ENCODE peak calls at places on chromosome 22, in seven cellular contexts. C is body of pancreas, H is cardiac fibroblast, V is spleen, E is heart left ventricle, J is colonic mucosa, I is fibroblast of the aortic adventitia. D is an unnamed sample.
A peak's percentile ranks its signal among the peaks of the same experiment; 100 is the strongest.

GRCh38 chr22:35381424-35381772 is 502 bp downstream of the HMOX1 start:
- DNase-seq in J (no peak), V (no peak), C (no peak), H (no peak), I (no peak), E (no peak), D (no peak)

GRCh38 chr22:25076281-25076680 is 123.4 kb upstream of the CRYBB3 start:
- DNase-seq in H (no peak), C (no peak), V (no peak), J (no peak), I (no peak), E (no peak), D (no peak)

GRCh38 chr22:27372969-27373670 is 428.4 kb downstream of the MN1 start:
- DNase-seq in I (no peak), V (no peak), C (peak; percentile 80), J (peak; percentile 86), H (no peak), E (no peak), D (no peak)

GRCh38 chr22:22111267-22111751 is 128.7 kb upstream of the TOP3B start:
- DNase-seq in V (no peak), I (peak; percentile 77), E (no peak), H (peak; percentile 90), C (no peak), J (no peak), D (peak; percentile 78)

GRCh38 chr22:30873086-30873650 is 95.4 kb downstream of the MORC2 start:
- DNase-seq in C (no peak), E (peak; percentile 7), I (no peak), J (no peak), V (peak; percentile 64), H (no peak), D (no peak)

GRCh38 chr22:25125693-25126357 is 73.8 kb upstream of the CRYBB3 start:
- DNase-seq in C (no peak), E (no peak), I (no peak), J (no peak), V (no peak), H (no peak), D (no peak)

GRCh38 chr22:50229370-50229769 is 15.5 kb downstream of the TUBGCP6 start:
- DNase-seq in V (no peak), H (no peak), I (no peak), C (no peak), E (no peak), J (no peak), D (no peak)

GRCh38 chr22:21755855-21756284 is 20.3 kb upstream of the YPEL1 start:
- DNase-seq in V (no peak), E (no peak), J (no peak), C (no peak), I (peak; percentile 81), H (peak; percentile 90), D (peak; percentile 74)

GRCh38 chr22:22730655-22731373 is 86.4 kb downstream of the GGTLC2 start:
- DNase-seq in H (no peak), C (no peak), I (no peak), V (no peak), J (no peak), E (no peak), D (no peak)

GRCh38 chr22:41289681-41290080 is 3.7 kb upstream of the RANGAP1 start:
- DNase-seq in E (no peak), V (no peak), H (peak; percentile 29), C (no peak), I (peak; percentile 17), J (no peak), D (no peak)

GRCh38 chr22:38796262-38796957 is 2.5 kb upstream of the DNAL4 start:
- DNase-seq in H (peak; percentile 56), E (no peak), I (peak; percentile 20), V (no peak), C (no peak), J (no peak), D (no peak)

GRCh38 chr22:36562261-36562835 is 33.4 kb upstream of the EIF3D start:
- DNase-seq in H (peak; percentile 75), I (peak; percentile 47), J (no peak), C (no peak), V (no peak), E (no peak), D (peak; percentile 16)

GRCh38 chr22:45837507-45837906 is 139.5 kb downstream of the WNT7B start:
- DNase-seq in J (no peak), C (no peak), E (no peak), V (no peak), H (no peak), I (no peak), D (no peak)
- H3K4me3 ChIP-seq in J (no peak overlapping the region), C (no peak overlapping the region), E (no peak overlapping the region), V (no peak overlapping the region), H (no peak overlapping the region), I (no peak overlapping the region), D (no peak overlapping the region)

GRCh38 chr22:17540481-17540880 is 22.8 kb upstream of the SLC25A18 start:
- DNase-seq in E (no peak), V (no peak), H (no peak), I (no peak), C (no peak), J (no peak), D (no peak)
- TF ChIP-seq CTCF in E (no peak), V (no peak), H (peak; percentile 13), I (no peak), C (no peak), J (no peak), D (no peak)

GRCh38 chr22:44728761-44729261 is 23.6 kb upstream of the ARHGAP8 start:
- DNase-seq in H (no peak), E (no peak), V (no peak), I (no peak), J (no peak), C (no peak), D (no peak)
- H3K4me3 ChIP-seq in H (no peak overlapping the region), E (no peak overlapping the region), V (no peak overlapping the region), I (no peak overlapping the region), J (no peak overlapping the region), C (no peak overlapping the region), D (no peak overlapping the region)

GRCh38 chr22:32775957-32776356 is 25.5 kb upstream of the TIMP3 start:
- DNase-seq in C (no peak), V (no peak), J (no peak), I (no peak), H (no peak), E (no peak), D (no peak)
- TF ChIP-seq CTCF in C (peak; percentile 8), V (no peak), J (peak; percentile 20), I (peak; percentile 34), H (peak; percentile 36), E (peak; percentile 29), D (peak; percentile 40)

GRCh38 chr22:46087336-46087690 is 63.0 kb upstream of the PPARA start:
- DNase-seq in C (no peak), J (no peak), I (no peak), V (no peak), E (no peak), H (peak; percentile 46), D (no peak)
- H3K4me3 ChIP-seq in C (no peak overlapping the region), J (no peak overlapping the region), I (peak overlapping the region; percentile 98), V (no peak overlapping the region), E (no peak overlapping the region), H (peak overlapping the region; percentile 72), D (no peak overlapping the region)

DNA sequence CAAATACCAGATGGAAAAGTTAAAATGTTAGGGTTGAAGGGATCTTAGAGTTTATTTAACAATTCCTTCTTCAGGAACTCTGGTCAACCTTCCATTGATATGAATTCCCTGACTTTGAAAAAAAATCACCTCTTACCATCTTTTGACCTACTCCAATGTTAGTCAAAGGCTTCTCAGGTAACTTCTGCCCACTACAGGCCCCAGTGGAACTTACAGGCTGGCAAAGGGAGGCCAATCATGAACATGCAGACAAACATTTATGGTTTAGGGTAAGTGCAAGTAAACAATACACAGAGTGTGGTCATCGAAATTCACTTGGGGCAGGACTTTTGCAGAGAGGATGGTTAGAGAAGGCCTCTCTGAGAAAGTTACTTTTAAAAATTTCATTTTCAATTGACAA is 45.1 kb downstream of the SYN3 start:
- DNase-seq in I (no peak), E (no peak), C (no peak), V (no peak), J (no peak), H (no peak), D (no peak)
- TF ChIP-seq CTCF in I (no peak), E (no peak), C (no peak), V (no peak), J (no peak), H (no peak), D (no peak)

D was measured in astrocyte of the spinal cord.